ENCODE peak calls at places on chromosome 7, in ten cellular contexts. L is hepatocyte, U is GM12878, P is HepG2, Z is HCT116, Q is H9, O is IMR-90, T is fibroblast of lung, H is mesenchymal stem cell, G is SK-N-SH. J is an unnamed sample.

GRCh38 chr7:6416516-6417145 is 31.1 kb downstream of the DAGLB start:
- DNase-seq in U (no peak), L (no peak), P (peak), Q (peak), O (peak), H (peak), T (peak), G (peak), Z (no peak), J (peak)

GRCh38 chr7:29486191-29486700 is 77.4 kb upstream of the PRR15 start:
- DNase-seq in L (no peak), Z (no peak), Q (no peak), U (no peak), T (no peak), H (no peak), P (no peak), O (no peak), G (no peak), J (no peak)

GRCh38 chr7:137847418-137848050 is 760 bp upstream of the DGKI start:
- DNase-seq in O (no peak), P (no peak), Q (peak), Z (no peak), L (peak), H (peak), U (peak), G (no peak), T (peak), J (peak)

GRCh38 chr7:44073664-44074348 is 8.4 kb upstream of the PGAM2 start:
- DNase-seq in T (peak), G (no peak), L (no peak), P (no peak), H (no peak), U (no peak), O (peak), Q (peak), Z (no peak), J (peak)

GRCh38 chr7:34471844-34472243 is 186.2 kb upstream of the NPSR1 start:
- DNase-seq in U (no peak), G (no peak), P (no peak), L (no peak), H (no peak), T (no peak), Z (no peak), Q (no peak), O (no peak), J (peak)

GRCh38 chr7:31102973-31103850 is 51.1 kb downstream of the ADCYAP1R1 start:
- DNase-seq in Q (peak), U (no peak), Z (no peak), L (no peak), O (no peak), H (no peak), T (no peak), G (no peak), P (no peak), J (no peak)

GRCh38 chr7:151069841-151070572 is 10.6 kb downstream of the FASTK start:
- DNase-seq in L (no peak), O (no peak), G (no peak), Q (no peak), U (no peak), Z (no peak), P (no peak), H (no peak), T (no peak), J (no peak)

GRCh38 chr7:80532153-80532552 is 20.3 kb upstream of the GNAT3 start:
- DNase-seq in O (no peak), P (no peak), Z (no peak), H (no peak), T (no peak), Q (no peak), L (no peak), U (no peak), G (no peak), J (no peak)

GRCh38 chr7:110442386-110442837 is 648.5 kb upstream of the LRRN3 start:
- DNase-seq in P (peak), H (peak), T (no peak), Z (peak), G (peak), U (no peak), Q (peak), L (peak), O (peak), J (peak)

GRCh38 chr7:27183682-27184341 is 1.2 kb downstream of the HOXA11 start:
- DNase-seq in L (no peak), U (no peak), P (no peak), H (peak), O (no peak), Z (no peak), Q (peak), T (no peak), G (peak), J (no peak)

GRCh38 chr7:81672872-81673271 is 97.0 kb downstream of the HGF start:
- DNase-seq in Z (no peak), H (no peak), U (no peak), T (no peak), P (no peak), G (no peak), O (no peak), Q (peak), L (no peak), J (peak)

GRCh38 chr7:120272896-120273475 is at the start of gene KCND2:
- DNase-seq in U (no peak), L (peak), P (no peak), H (peak), Q (peak), Z (no peak), T (no peak), O (no peak), G (peak), J (peak)

GRCh38 chr7:25707733-25708132 is 444.3 kb upstream of the NFE2L3 start:
- DNase-seq in O (peak), G (peak), U (no peak), P (no peak), Q (no peak), L (no peak), T (peak), Z (no peak), H (peak), J (no peak)

GRCh38 chr7:151088856-151089699 is 2.8 kb downstream of the AGAP3 start:
- DNase-seq in G (no peak), Q (no peak), L (peak), Z (no peak), U (no peak), O (peak), P (peak), H (peak), T (peak), J (peak)

GRCh38 chr7:3307437-3307836 is 6.4 kb downstream of the SDK1 start:
- DNase-seq in H (peak), G (no peak), O (peak), L (no peak), Q (no peak), P (no peak), U (no peak), Z (no peak), T (peak), J (no peak)

GRCh38 chr7:36755484-36755883 is 31.2 kb upstream of the AOAH start:
- DNase-seq in H (no peak), G (no peak), O (no peak), L (no peak), P (no peak), U (no peak), T (no peak), Z (no peak), Q (no peak), J (no peak)

GRCh38 chr7:139855498-139856270 is 26.6 kb downstream of the TBXAS1 start:
- DNase-seq in O (no peak), Z (no peak), L (no peak), U (peak), G (no peak), Q (no peak), H (no peak), T (no peak), P (no peak), J (no peak)

GRCh38 chr7:17633099-17633498 is 307.2 kb downstream of the SNX13 start:
- DNase-seq in P (peak), T (peak), H (peak), Q (no peak), G (no peak), O (peak), U (no peak), L (peak), Z (peak), J (peak)

GRCh38 chr7:130893441-130893894 is 159.5 kb upstream of the KLF14 start:
- DNase-seq in G (no peak), U (no peak), Z (no peak), H (peak), Q (no peak), L (no peak), O (peak), T (peak), P (peak), J (no peak)

GRCh38 chr7:31814187-31814586 is 127.2 kb downstream of the PPP1R17 start:
- DNase-seq in P (peak), O (no peak), Z (no peak), G (no peak), T (peak), H (no peak), U (no peak), L (no peak), Q (no peak), J (peak)

GRCh38 chr7:4683043-4683883 is 1.2 kb downstream of the FOXK1 start:
- DNase-seq in L (no peak), G (peak), O (no peak), Q (no peak), H (no peak), T (no peak), U (no peak), Z (no peak), P (no peak), J (no peak)

GRCh38 chr7:34060548-34060947 is 155.2 kb downstream of the BMPER start:
- DNase-seq in L (no peak), H (peak), O (peak), U (no peak), T (peak), G (no peak), Z (no peak), Q (no peak), P (no peak), J (no peak)

GRCh38 chr7:76048668-76048988 is 722 bp downstream of the MDH2 start:
- DNase-seq in H (no peak), T (no peak), U (no peak), G (peak), L (peak), Q (peak), P (no peak), Z (no peak), O (no peak), J (peak)

GRCh38 chr7:96959135-96959534 is 46.2 kb upstream of the DLX6 start:
- DNase-seq in H (no peak), U (no peak), G (no peak), L (no peak), T (no peak), O (no peak), Z (no peak), Q (no peak), P (no peak), J (no peak)

GRCh38 chr7:26466007-26466406 is 174.3 kb downstream of the SNX10 start:
- DNase-seq in H (no peak), Q (no peak), O (no peak), L (no peak), T (no peak), Z (no peak), G (no peak), U (no peak), P (no peak), J (no peak)

GRCh38 chr7:130886438-130887135 is 152.6 kb upstream of the KLF14 start:
- DNase-seq in H (peak), Z (no peak), O (no peak), T (no peak), P (no peak), G (no peak), Q (no peak), L (no peak), U (no peak), J (no peak)

GRCh38 chr7:19772323-19772722 is 1.1 kb downstream of the TMEM196 start:
- DNase-seq in T (no peak), P (no peak), Q (peak), O (no peak), L (no peak), U (no peak), H (no peak), Z (no peak), G (peak), J (no peak)

GRCh38 chr7:22854158-22855048 is 31.8 kb upstream of the TOMM7 start:
- DNase-seq in Q (peak), O (peak), L (peak), T (peak), U (peak), H (peak), Z (peak), G (peak), P (peak), J (peak)

GRCh38 chr7:44283381-44284211 is 41.8 kb downstream of the CAMK2B start:
- DNase-seq in Z (no peak), U (no peak), O (no peak), L (no peak), P (no peak), G (peak), T (no peak), Q (peak), H (no peak), J (no peak)

GRCh38 chr7:69864283-69864682 is 266.0 kb downstream of the AUTS2 start:
- DNase-seq in G (peak), U (no peak), Q (no peak), T (no peak), O (no peak), Z (no peak), L (no peak), H (no peak), P (no peak), J (no peak)

DNA sequence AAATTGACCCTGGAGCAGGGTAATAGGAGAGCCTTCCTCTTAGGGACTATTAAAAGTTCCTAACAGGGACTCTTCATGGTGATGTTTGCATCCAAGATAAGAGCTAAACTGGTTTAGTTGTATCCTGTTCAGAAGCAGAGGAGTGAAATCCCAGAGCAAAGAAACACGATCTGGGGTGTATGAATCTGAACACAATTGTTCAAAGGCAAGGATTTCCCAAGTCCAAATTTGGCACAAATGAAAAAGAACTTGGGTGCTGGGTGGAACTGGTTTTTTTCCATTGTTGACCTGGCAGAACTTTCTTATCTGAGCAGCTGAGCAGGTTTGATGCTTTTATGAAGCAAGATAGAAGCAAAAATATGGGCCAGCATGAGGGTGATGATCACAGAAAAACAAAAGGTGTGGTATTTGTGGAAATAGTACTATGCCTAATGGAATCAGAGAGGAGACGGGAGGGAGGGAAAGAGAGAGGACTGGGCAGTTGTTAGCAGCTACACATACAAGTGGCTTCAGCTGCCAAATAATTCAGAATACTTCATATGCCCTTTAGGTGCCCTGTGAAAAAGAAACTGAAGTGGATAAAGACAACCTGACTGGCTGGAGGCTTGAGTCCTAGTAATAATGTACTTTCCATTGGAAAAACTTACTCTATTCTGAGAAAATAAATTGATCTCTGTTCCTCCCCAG is 6.1 kb downstream of the AGFG2 start:
- DNase-seq in L (no peak), O (peak), G (no peak), P (peak), Q (no peak), H (no peak), U (no peak), Z (no peak), T (no peak), J (no peak)
- H3K4me2 ChIP-seq in L (peak), O (peak), G (peak), P (peak), Q (no peak), H (no peak), U (peak), Z (peak), T (peak), J (no peak)

GRCh38 chr7:90625051-90625450 is 28.9 kb downstream of the CDK14 start:
- DNase-seq in O (peak), H (peak), G (no peak), L (no peak), Z (no peak), U (no peak), Q (no peak), P (no peak), T (peak), J (peak)

GRCh38 chr7:90622670-90623069 is 26.5 kb downstream of the CDK14 start:
- DNase-seq in H (no peak), Z (no peak), G (no peak), Q (no peak), T (no peak), P (no peak), O (no peak), L (no peak), U (no peak), J (no peak)

GRCh38 chr7:90625562-90625961 is 29.4 kb downstream of the CDK14 start:
- DNase-seq in L (peak), P (no peak), G (peak), Q (no peak), Z (no peak), T (peak), O (peak), U (no peak), H (peak), J (peak)

GRCh38 chr7:90626011-90626410 is 29.9 kb downstream of the CDK14 start:
- DNase-seq in T (peak), O (peak), Z (no peak), U (no peak), L (no peak), P (no peak), G (no peak), Q (no peak), H (peak), J (peak)

DNA sequence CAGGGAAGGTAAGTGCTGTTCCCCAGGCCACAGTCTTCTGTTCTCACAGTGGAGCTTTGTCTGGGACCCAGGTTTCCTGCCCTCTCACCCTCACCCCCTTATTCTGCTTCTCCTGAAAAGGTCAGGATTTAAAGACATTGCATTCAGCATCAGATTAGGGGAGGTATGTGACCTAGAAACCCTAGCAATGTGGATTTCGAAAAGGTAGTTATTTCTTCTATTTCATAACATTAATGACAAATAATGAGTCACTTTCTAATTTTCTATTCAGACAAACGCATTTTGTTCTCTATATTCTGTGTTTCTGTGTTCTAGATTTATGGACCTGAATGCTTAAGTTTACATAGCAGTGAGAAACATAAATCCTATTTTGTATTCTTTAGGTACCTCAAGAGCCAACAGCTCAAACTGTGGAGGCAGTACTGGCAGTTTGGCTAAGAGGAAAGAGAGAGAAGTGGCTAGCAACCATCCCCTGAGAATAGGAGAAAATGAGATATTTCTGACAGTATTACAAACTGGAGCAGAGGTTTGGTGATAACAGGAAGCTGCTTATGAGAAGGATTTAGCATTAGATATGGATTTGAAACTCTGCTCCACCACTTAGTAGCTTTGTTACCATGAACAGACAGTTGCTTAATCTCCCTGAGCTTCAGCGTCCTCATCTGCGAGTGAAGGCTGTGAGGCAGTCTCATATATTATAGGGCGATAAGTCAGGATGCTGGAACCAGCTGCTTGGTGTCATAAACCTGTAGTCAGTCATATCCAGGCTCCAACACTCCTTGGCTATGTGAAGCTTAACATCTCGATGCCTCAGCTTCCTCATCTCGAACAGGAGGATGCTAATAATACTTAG is 28.2 kb downstream of the CDK14 start:
- DNase-seq in G (no peak), U (no peak), Z (no peak), Q (no peak), O (peak), P (no peak), T (peak), L (peak), H (peak), J (peak)
- H3K4me2 ChIP-seq in G (peak), U (no peak), Z (no peak), Q (no peak), O (peak), P (no peak), T (peak), L (peak), H (no peak), J (no peak)

DNA sequence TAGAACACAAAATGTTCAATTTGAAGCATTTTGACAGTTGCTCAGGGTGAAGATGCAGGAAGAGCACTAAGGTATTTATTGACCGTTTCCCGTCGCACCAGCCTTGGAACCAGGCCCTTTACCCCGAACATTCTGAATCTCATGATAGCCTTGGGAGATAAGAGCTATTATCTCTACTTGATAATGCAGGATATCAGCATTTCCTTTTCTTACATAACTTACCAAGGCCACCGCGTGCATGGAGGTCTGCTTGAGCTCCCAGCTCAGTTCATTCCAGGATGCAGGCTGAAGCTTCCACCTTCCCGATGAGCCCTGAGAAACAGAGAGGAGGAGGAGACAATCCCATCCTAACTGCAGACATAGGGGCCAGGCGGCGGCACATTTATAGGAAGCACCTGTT is 324.2 kb upstream of the COBL start:
- DNase-seq in H (no peak), Q (no peak), O (no peak), Z (no peak), U (no peak), T (no peak), L (no peak), P (no peak), G (no peak), J (peak)
- H3K4me2 ChIP-seq in H (no peak), Q (no peak), O (no peak), Z (no peak), U (no peak), T (no peak), L (no peak), P (no peak), G (no peak), J (no peak)

GRCh38 chr7:13992621-13992982 is 3.1 kb upstream of the ETV1 start:
- DNase-seq in T (no peak), G (no peak), H (no peak), Z (no peak), U (no peak), L (no peak), Q (no peak), P (no peak), O (no peak), J (no peak)
- H3K4me2 ChIP-seq in T (peak), G (no peak), H (no peak), Z (no peak), U (no peak), L (peak), Q (no peak), P (no peak), O (no peak), J (no peak)

GRCh38 chr7:146652176-146652575 is 535.6 kb downstream of the CNTNAP2 start:
- DNase-seq in T (no peak), P (no peak), L (no peak), O (no peak), G (no peak), Q (no peak), H (no peak), U (no peak), Z (no peak), J (no peak)

GRCh38 chr7:146656988-146657387 is 540.4 kb downstream of the CNTNAP2 start:
- DNase-seq in O (no peak), Q (no peak), T (no peak), Z (no peak), H (no peak), G (no peak), L (no peak), P (no peak), U (no peak), J (peak)

GRCh38 chr7:146658604-146659003 is 542.0 kb downstream of the CNTNAP2 start:
- DNase-seq in U (no peak), Q (no peak), Z (no peak), P (no peak), L (no peak), G (no peak), H (no peak), T (no peak), O (no peak), J (no peak)

GRCh38 chr7:146655928-146656797 is 539.6 kb downstream of the CNTNAP2 start:
- DNase-seq in H (peak), O (no peak), U (no peak), L (peak), Q (no peak), T (peak), Z (no peak), G (no peak), P (no peak), J (no peak)

DNA sequence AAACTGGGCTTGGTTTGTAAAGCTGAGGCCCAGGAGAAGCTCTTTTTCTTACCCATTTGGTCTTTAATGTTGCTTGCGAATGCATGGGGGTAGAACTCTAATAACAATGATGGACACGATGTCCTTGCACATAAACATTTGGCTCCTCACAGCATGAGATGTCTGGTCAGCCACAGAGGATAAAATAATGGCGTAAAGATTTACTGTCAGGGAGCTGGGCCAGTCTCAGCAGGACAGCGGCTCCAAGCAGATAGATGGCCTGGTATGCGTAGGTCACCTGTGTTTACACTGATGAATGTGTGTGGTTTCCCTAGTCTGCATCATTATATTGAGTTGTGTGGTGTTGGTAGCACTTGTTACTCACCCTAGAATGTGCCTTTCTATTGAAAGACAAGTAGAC is 537.4 kb downstream of the CNTNAP2 start:
- DNase-seq in G (no peak), Q (no peak), O (no peak), U (no peak), P (no peak), L (no peak), H (peak), Z (no peak), T (no peak), J (peak)
- H3K4me2 ChIP-seq in G (no peak), Q (no peak), O (no peak), U (no peak), P (no peak), L (no peak), H (no peak), Z (no peak), T (no peak), J (no peak)

J was measured in mesendoderm.